ENCODE peak calls at places on chromosome 21, in ten cellular contexts. One of them, this sample, is unnamed.

GRCh38 chr21:14070049-14070893 is 140.5 kb downstream of the LIPI start:
- DNase-seq in GM12878: no peak
- DNase-seq in HFF-Myc: no peak
- DNase-seq in GM12865: no peak
- DNase-seq in AG09309: no peak
- DNase-seq in kidney: no peak
- DNase-seq in fibroblast of pulmonary artery: no peak
- DNase-seq in lower leg skin: no peak
- DNase-seq in neural progenitor cell: no peak
- DNase-seq in fibroblast of the aortic adventitia: no peak
- DNase-seq in this sample: no peak

GRCh38 chr21:35206141-35207125 is 157.3 kb upstream of the RUNX1 start:
- DNase-seq in GM12878: no peak
- DNase-seq in HFF-Myc: no peak
- DNase-seq in GM12865: peak
- DNase-seq in AG09309: no peak
- DNase-seq in kidney: peak
- DNase-seq in fibroblast of pulmonary artery: no peak
- DNase-seq in lower leg skin: no peak
- DNase-seq in neural progenitor cell: no peak
- DNase-seq in fibroblast of the aortic adventitia: no peak
- DNase-seq in this sample: no peak

GRCh38 chr21:23887709-23888303 is 1719.5 kb downstream of the MRPL39 start:
- DNase-seq in GM12878: no peak
- DNase-seq in HFF-Myc: no peak
- DNase-seq in GM12865: peak
- DNase-seq in AG09309: no peak
- DNase-seq in kidney: no peak
- DNase-seq in fibroblast of pulmonary artery: no peak
- DNase-seq in lower leg skin: no peak
- DNase-seq in neural progenitor cell: no peak
- DNase-seq in fibroblast of the aortic adventitia: no peak
- DNase-seq in this sample: no peak

GRCh38 chr21:44513389-44514217 is 26.4 kb downstream of the KRTAP10-1 start:
- DNase-seq in GM12878: no peak
- DNase-seq in HFF-Myc: no peak
- DNase-seq in GM12865: no peak
- DNase-seq in AG09309: no peak
- DNase-seq in kidney: peak
- DNase-seq in fibroblast of pulmonary artery: no peak
- DNase-seq in lower leg skin: no peak
- DNase-seq in neural progenitor cell: no peak
- DNase-seq in fibroblast of the aortic adventitia: no peak
- DNase-seq in this sample: no peak

GRCh38 chr21:33395866-33396265 is 7.3 kb upstream of the IFNGR2 start:
- DNase-seq in GM12878: no peak
- DNase-seq in HFF-Myc: no peak
- DNase-seq in GM12865: no peak
- DNase-seq in AG09309: no peak
- DNase-seq in kidney: no peak
- DNase-seq in fibroblast of pulmonary artery: peak
- DNase-seq in lower leg skin: no peak
- DNase-seq in neural progenitor cell: no peak
- DNase-seq in fibroblast of the aortic adventitia: peak
- DNase-seq in this sample: peak

GRCh38 chr21:25283720-25284119 is 323.6 kb downstream of the MRPL39 start:
- DNase-seq in GM12878: no peak
- DNase-seq in HFF-Myc: no peak
- DNase-seq in GM12865: peak
- DNase-seq in AG09309: peak
- DNase-seq in kidney: no peak
- DNase-seq in fibroblast of pulmonary artery: peak
- DNase-seq in lower leg skin: no peak
- DNase-seq in neural progenitor cell: peak
- DNase-seq in fibroblast of the aortic adventitia: peak
- DNase-seq in this sample: peak

GRCh38 chr21:14754259-14754604 is 208.1 kb upstream of the SAMSN1 start:
- DNase-seq in GM12878: no peak
- DNase-seq in HFF-Myc: no peak
- DNase-seq in GM12865: no peak
- DNase-seq in AG09309: no peak
- DNase-seq in kidney: no peak
- DNase-seq in fibroblast of pulmonary artery: no peak
- DNase-seq in lower leg skin: no peak
- DNase-seq in neural progenitor cell: no peak
- DNase-seq in fibroblast of the aortic adventitia: no peak
- DNase-seq in this sample: no peak

GRCh38 chr21:36069713-36070573 is at the start of gene CBR1:
- DNase-seq in GM12878: peak
- DNase-seq in HFF-Myc: peak
- DNase-seq in GM12865: peak
- DNase-seq in AG09309: peak
- DNase-seq in kidney: peak
- DNase-seq in fibroblast of pulmonary artery: peak
- DNase-seq in lower leg skin: peak
- DNase-seq in neural progenitor cell: peak
- DNase-seq in fibroblast of the aortic adventitia: peak
- DNase-seq in this sample: peak

GRCh38 chr21:34946385-34947121 is 102.5 kb downstream of the RUNX1 start:
- DNase-seq in GM12878: no peak
- DNase-seq in HFF-Myc: no peak
- DNase-seq in GM12865: no peak
- DNase-seq in AG09309: no peak
- DNase-seq in kidney: no peak
- DNase-seq in fibroblast of pulmonary artery: no peak
- DNase-seq in lower leg skin: no peak
- DNase-seq in neural progenitor cell: no peak
- DNase-seq in fibroblast of the aortic adventitia: no peak
- DNase-seq in this sample: no peak

GRCh38 chr21:15682977-15683376 is 46.8 kb upstream of the USP25 start:
- DNase-seq in GM12878: no peak
- DNase-seq in HFF-Myc: no peak
- DNase-seq in GM12865: no peak
- DNase-seq in AG09309: no peak
- DNase-seq in kidney: no peak
- DNase-seq in fibroblast of pulmonary artery: peak
- DNase-seq in lower leg skin: no peak
- DNase-seq in neural progenitor cell: no peak
- DNase-seq in fibroblast of the aortic adventitia: peak
- DNase-seq in this sample: peak

GRCh38 chr21:33380483-33380998 is 22.7 kb upstream of the IFNGR2 start:
- DNase-seq in GM12878: peak
- DNase-seq in HFF-Myc: peak
- DNase-seq in GM12865: peak
- DNase-seq in AG09309: peak
- DNase-seq in kidney: peak
- DNase-seq in fibroblast of pulmonary artery: peak
- DNase-seq in lower leg skin: peak
- DNase-seq in neural progenitor cell: no peak
- DNase-seq in fibroblast of the aortic adventitia: peak
- DNase-seq in this sample: peak

GRCh38 chr21:38956006-38956405 is 150.3 kb downstream of the ETS2 start:
- DNase-seq in GM12878: no peak
- DNase-seq in HFF-Myc: no peak
- DNase-seq in GM12865: no peak
- DNase-seq in AG09309: no peak
- DNase-seq in kidney: no peak
- DNase-seq in fibroblast of pulmonary artery: no peak
- DNase-seq in lower leg skin: no peak
- DNase-seq in neural progenitor cell: no peak
- DNase-seq in fibroblast of the aortic adventitia: no peak
- DNase-seq in this sample: no peak

GRCh38 chr21:16117851-16118592 is 388.2 kb downstream of the USP25 start:
- DNase-seq in GM12878: no peak
- DNase-seq in HFF-Myc: peak
- DNase-seq in GM12865: no peak
- DNase-seq in AG09309: peak
- DNase-seq in kidney: no peak
- DNase-seq in fibroblast of pulmonary artery: peak
- DNase-seq in lower leg skin: no peak
- DNase-seq in neural progenitor cell: no peak
- DNase-seq in fibroblast of the aortic adventitia: peak
- DNase-seq in this sample: peak

GRCh38 chr21:29939859-29940245 is at the start of gene GRIK1:
- DNase-seq in GM12878: no peak
- DNase-seq in HFF-Myc: no peak
- DNase-seq in GM12865: no peak
- DNase-seq in AG09309: no peak
- DNase-seq in kidney: peak
- DNase-seq in fibroblast of pulmonary artery: no peak
- DNase-seq in lower leg skin: no peak
- DNase-seq in neural progenitor cell: peak
- DNase-seq in fibroblast of the aortic adventitia: no peak
- DNase-seq in this sample: peak

DNA sequence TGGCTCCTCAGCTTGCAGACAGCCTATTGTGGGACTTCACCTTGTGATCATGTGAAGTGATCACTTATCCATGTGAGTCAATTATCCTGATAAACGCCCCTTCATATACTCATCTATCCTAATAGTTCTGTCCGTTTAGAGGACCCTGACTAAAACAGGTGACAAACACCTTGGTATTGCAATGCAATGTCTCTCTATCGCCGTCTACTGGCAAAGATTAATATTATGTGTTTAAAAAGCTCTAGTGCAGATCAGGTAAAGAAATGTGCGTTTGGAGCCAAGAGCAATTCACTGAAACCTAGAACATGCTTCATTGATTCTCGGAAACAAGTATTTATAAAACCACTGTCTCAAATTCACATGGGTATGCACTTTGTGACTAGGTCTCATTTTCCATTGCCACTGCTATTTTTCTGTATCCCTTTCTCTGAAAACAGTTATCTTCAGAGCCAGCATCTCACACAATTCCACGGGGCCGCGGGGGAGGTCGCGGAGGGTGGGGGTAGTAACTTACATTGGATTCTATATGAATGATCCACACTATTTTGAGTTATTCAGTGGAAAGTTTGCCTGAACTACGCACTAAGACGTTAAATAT is 554.6 kb upstream of the NCAM2 start:
- DNase-seq in GM12878: no peak
- DNase-seq in HFF-Myc: no peak
- DNase-seq in GM12865: peak
- DNase-seq in AG09309: no peak
- DNase-seq in kidney: no peak
- DNase-seq in fibroblast of pulmonary artery: no peak
- DNase-seq in lower leg skin: no peak
- DNase-seq in neural progenitor cell: peak
- DNase-seq in fibroblast of the aortic adventitia: no peak
- DNase-seq in this sample: no peak
- TF ChIP-seq CTCF in GM12878: peak
- TF ChIP-seq CTCF in HFF-Myc: peak
- TF ChIP-seq CTCF in GM12865: peak
- TF ChIP-seq CTCF in AG09309: peak
- TF ChIP-seq CTCF in kidney: peak
- TF ChIP-seq CTCF in fibroblast of pulmonary artery: peak
- TF ChIP-seq CTCF in lower leg skin: no peak
- TF ChIP-seq CTCF in neural progenitor cell: peak
- TF ChIP-seq CTCF in fibroblast of the aortic adventitia: no peak
- TF ChIP-seq CTCF in this sample: peak

GRCh38 chr21:18985584-18985983 is 582.0 kb upstream of the TMPRSS15 start:
- DNase-seq in GM12878: no peak
- DNase-seq in HFF-Myc: no peak
- DNase-seq in GM12865: no peak
- DNase-seq in AG09309: no peak
- DNase-seq in kidney: no peak
- DNase-seq in fibroblast of pulmonary artery: no peak
- DNase-seq in lower leg skin: no peak
- DNase-seq in neural progenitor cell: no peak
- DNase-seq in fibroblast of the aortic adventitia: no peak
- DNase-seq in this sample: no peak

GRCh38 chr21:18991846-18992245 is 588.3 kb upstream of the TMPRSS15 start:
- DNase-seq in GM12878: no peak
- DNase-seq in HFF-Myc: no peak
- DNase-seq in GM12865: no peak
- DNase-seq in AG09309: no peak
- DNase-seq in kidney: no peak
- DNase-seq in fibroblast of pulmonary artery: no peak
- DNase-seq in lower leg skin: no peak
- DNase-seq in neural progenitor cell: no peak
- DNase-seq in fibroblast of the aortic adventitia: no peak
- DNase-seq in this sample: no peak

GRCh38 chr21:18987515-18988026 is 584.0 kb upstream of the TMPRSS15 start:
- DNase-seq in GM12878: no peak
- DNase-seq in HFF-Myc: no peak
- DNase-seq in GM12865: no peak
- DNase-seq in AG09309: no peak
- DNase-seq in kidney: no peak
- DNase-seq in fibroblast of pulmonary artery: no peak
- DNase-seq in lower leg skin: no peak
- DNase-seq in neural progenitor cell: no peak
- DNase-seq in fibroblast of the aortic adventitia: no peak
- DNase-seq in this sample: no peak

DNA sequence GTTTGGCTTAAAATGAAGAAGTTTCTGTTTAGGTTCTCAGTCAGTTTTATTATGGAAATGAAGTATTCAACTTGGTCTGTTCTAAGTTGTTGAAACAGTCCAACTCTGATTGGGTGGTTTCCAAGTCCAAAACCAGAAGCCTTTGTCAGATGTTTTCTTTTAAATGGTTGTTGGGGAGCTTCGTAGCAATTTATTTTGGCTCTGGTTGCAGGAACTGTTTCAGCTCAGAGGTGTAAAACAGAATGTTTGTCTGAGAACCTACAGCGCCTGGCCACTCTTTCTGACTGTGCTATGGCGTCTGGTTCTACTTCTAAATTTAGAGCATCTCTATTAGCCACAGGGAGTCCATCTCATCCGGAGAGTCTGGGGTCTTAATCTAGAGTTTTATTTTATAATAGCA is 582.6 kb upstream of the TMPRSS15 start:
- DNase-seq in GM12878: no peak
- DNase-seq in HFF-Myc: no peak
- DNase-seq in GM12865: no peak
- DNase-seq in AG09309: no peak
- DNase-seq in kidney: no peak
- DNase-seq in fibroblast of pulmonary artery: no peak
- DNase-seq in lower leg skin: no peak
- DNase-seq in neural progenitor cell: no peak
- DNase-seq in fibroblast of the aortic adventitia: no peak
- DNase-seq in this sample: peak
- H3K4me3 ChIP-seq in GM12878: no peak
- H3K4me3 ChIP-seq in HFF-Myc: no peak
- H3K4me3 ChIP-seq in GM12865: no peak
- H3K4me3 ChIP-seq in AG09309: no peak
- H3K4me3 ChIP-seq in kidney: no peak
- H3K4me3 ChIP-seq in fibroblast of pulmonary artery: no peak
- H3K4me3 ChIP-seq in lower leg skin: no peak
- H3K4me3 ChIP-seq in neural progenitor cell: no peak
- H3K4me3 ChIP-seq in fibroblast of the aortic adventitia: no peak
- H3K4me3 ChIP-seq in this sample: no peak

GRCh38 chr21:37496972-37497371 is 130.4 kb downstream of the DYRK1A start:
- DNase-seq in GM12878: no peak
- DNase-seq in HFF-Myc: no peak
- DNase-seq in GM12865: no peak
- DNase-seq in AG09309: no peak
- DNase-seq in kidney: no peak
- DNase-seq in fibroblast of pulmonary artery: peak
- DNase-seq in lower leg skin: no peak
- DNase-seq in neural progenitor cell: no peak
- DNase-seq in fibroblast of the aortic adventitia: peak
- DNase-seq in this sample: peak
- TF ChIP-seq CTCF in GM12878: peak
- TF ChIP-seq CTCF in HFF-Myc: no peak
- TF ChIP-seq CTCF in GM12865: no peak
- TF ChIP-seq CTCF in AG09309: peak
- TF ChIP-seq CTCF in kidney: peak
- TF ChIP-seq CTCF in fibroblast of pulmonary artery: peak
- TF ChIP-seq CTCF in lower leg skin: no peak
- TF ChIP-seq CTCF in neural progenitor cell: peak
- TF ChIP-seq CTCF in fibroblast of the aortic adventitia: peak
- TF ChIP-seq CTCF in this sample: peak

GRCh38 chr21:31913191-31913608 is 40.4 kb downstream of the HUNK start:
- DNase-seq in GM12878: no peak
- DNase-seq in HFF-Myc: no peak
- DNase-seq in GM12865: no peak
- DNase-seq in AG09309: no peak
- DNase-seq in kidney: no peak
- DNase-seq in fibroblast of pulmonary artery: no peak
- DNase-seq in lower leg skin: no peak
- DNase-seq in neural progenitor cell: no peak
- DNase-seq in fibroblast of the aortic adventitia: no peak
- DNase-seq in this sample: no peak
- H3K4me3 ChIP-seq in GM12878: no peak
- H3K4me3 ChIP-seq in HFF-Myc: no peak
- H3K4me3 ChIP-seq in GM12865: no peak
- H3K4me3 ChIP-seq in AG09309: no peak
- H3K4me3 ChIP-seq in kidney: no peak
- H3K4me3 ChIP-seq in fibroblast of pulmonary artery: no peak
- H3K4me3 ChIP-seq in lower leg skin: no peak
- H3K4me3 ChIP-seq in neural progenitor cell: no peak
- H3K4me3 ChIP-seq in fibroblast of the aortic adventitia: no peak
- H3K4me3 ChIP-seq in this sample: no peak